ENCODE peak calls at places on chromosomes 6 and 20, in four cellular contexts. W is WERI-Rb-1; A is AG04450; E is CD4-positive, alpha-beta memory T cell. J is an unnamed sample.

GRCh38 chr6:43052842-43053544 is 658 bp downstream of the CUL7 start:
- DNase-seq in W (no peak), A (no peak), E (no peak), J (no peak)

GRCh38 chr20:63572788-63573738 is 976 bp downstream of the HELZ2 start:
- DNase-seq in W (no peak), A (no peak), E (no peak), J (no peak)

GRCh38 chr20:32244959-32245358 is 32.5 kb upstream of the KIF3B start:
- DNase-seq in W (no peak), A (no peak), E (no peak), J (no peak)

GRCh38 chr6:125274935-125275334 is 26.8 kb downstream of the HDDC2 start:
- DNase-seq in W (no peak), A (no peak), E (no peak), J (no peak)

GRCh38 chr20:51759769-51760510 is 8.2 kb downstream of the ATP9A start:
- DNase-seq in W (no peak), A (no peak), E (no peak), J (no peak)

GRCh38 chr6:147135211-147135672 is 69.0 kb upstream of the STXBP5 start:
- DNase-seq in W (no peak), A (peak; percentile 91), E (no peak), J (no peak)

GRCh38 chr6:143060806-143061596 is at the start of gene AIG1:
- DNase-seq in W (peak; percentile 75), A (peak; percentile 2), E (peak; percentile 75), J (peak; percentile 88)

GRCh38 chr20:53176133-53176532 is 204.0 kb downstream of the TSHZ2 start:
- DNase-seq in W (no peak), A (no peak), E (no peak), J (no peak)

GRCh38 chr6:70390067-70390466 is 23.2 kb upstream of the FAM135A start:
- DNase-seq in W (no peak), A (no peak), E (no peak), J (no peak)

GRCh38 chr20:45361794-45362193 is 1.2 kb upstream of the SYS1 start:
- DNase-seq in W (no peak), A (no peak), E (no peak), J (no peak)

GRCh38 chr6:144352310-144352709 is 67.2 kb downstream of the UTRN start:
- DNase-seq in W (no peak), A (no peak), E (no peak), J (no peak)

GRCh38 chr20:46204594-46205205 is 86.6 kb downstream of the CD40 start:
- DNase-seq in W (no peak), A (no peak), E (peak; percentile 38), J (no peak)

GRCh38 chr6:39137235-39137634 is 22.2 kb upstream of the SAYSD1 start:
- DNase-seq in W (no peak), A (peak; percentile 6), E (peak; percentile 7), J (peak; percentile 65)

GRCh38 chr6:1916334-1916985 is 306.7 kb downstream of the FOXC1 start:
- DNase-seq in W (no peak), A (peak; percentile 21), E (no peak), J (no peak)

GRCh38 chr20:45959956-45960630 is 11.9 kb downstream of the ZNF335 start:
- DNase-seq in W (no peak), A (no peak), E (no peak), J (no peak)

GRCh38 chr6:12555267-12555666 is 161.3 kb upstream of the PHACTR1 start:
- DNase-seq in W (no peak), A (no peak), E (no peak), J (no peak)

GRCh38 chr20:51484141-51484815 is 58.2 kb downstream of the NFATC2 start:
- DNase-seq in W (no peak), A (no peak), E (no peak), J (no peak)

GRCh38 chr20:54189630-54190029 is 15.8 kb upstream of the CYP24A1 start:
- DNase-seq in W (no peak), A (no peak), E (no peak), J (no peak)

GRCh38 chr6:149045404-149045803 is 272.1 kb upstream of the TAB2 start:
- DNase-seq in W (no peak), A (no peak), E (peak; percentile 23), J (no peak)

GRCh38 chr20:13936781-13937576 is 53.4 kb downstream of the SEL1L2 start:
- DNase-seq in W (no peak), A (no peak), E (no peak), J (no peak)

GRCh38 chr6:170262481-170263088 is 28.3 kb downstream of the DLL1 start:
- DNase-seq in W (no peak), A (no peak), E (no peak), J (no peak)

DNA sequence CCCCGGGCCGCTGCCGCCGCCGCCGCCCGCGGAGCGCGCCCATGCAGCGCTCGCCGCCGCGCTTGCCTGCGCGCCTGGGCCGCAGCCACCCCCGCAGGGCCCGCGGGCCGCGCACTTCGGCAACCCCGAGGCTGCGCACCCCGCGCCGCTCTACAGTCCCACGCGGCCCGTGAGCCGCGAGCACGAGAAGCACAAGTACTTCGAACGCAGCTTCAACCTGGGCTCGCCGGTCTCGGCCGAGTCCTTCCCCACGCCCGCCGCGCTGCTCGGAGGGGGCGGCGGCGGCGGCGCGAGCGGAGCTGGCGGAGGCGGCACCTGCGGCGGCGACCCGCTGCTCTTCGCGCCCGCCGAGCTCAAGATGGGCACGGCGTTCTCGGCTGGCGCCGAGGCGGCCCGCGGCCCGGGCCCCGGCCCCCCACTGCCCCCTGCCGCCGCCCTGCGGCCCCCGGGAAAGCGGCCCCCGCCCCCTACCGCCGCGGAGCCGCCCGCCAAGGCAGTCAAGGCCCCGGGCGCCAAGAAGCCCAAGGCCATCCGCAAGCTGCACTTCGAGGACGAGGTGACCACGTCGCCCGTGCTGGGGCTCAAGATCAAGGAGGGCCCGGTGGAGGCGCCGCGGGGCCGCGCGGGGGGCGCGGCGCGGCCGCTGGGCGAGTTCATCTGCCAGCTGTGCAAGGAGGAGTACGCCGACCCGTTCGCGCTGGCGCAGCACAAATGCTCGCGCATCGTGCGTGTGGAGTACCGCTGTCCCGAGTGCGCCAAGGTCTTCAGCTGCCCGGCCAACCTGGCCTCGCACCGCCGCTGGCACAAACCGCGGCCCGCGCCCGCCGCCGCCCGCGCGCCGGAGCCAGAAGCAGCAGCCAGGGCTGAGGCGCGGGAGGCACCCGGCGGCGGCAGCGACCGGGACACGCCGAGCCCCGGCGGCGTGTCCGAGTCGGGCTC is 779 bp downstream of the INSM1 start:
- DNase-seq in W (peak; percentile 38), A (no peak), E (no peak), J (no peak)
- H3K4me3 ChIP-seq in W (peak overlapping the region; percentile 90), A (no peak overlapping the region), E (no peak overlapping the region), J (peak overlapping the region; percentile 38)

DNA sequence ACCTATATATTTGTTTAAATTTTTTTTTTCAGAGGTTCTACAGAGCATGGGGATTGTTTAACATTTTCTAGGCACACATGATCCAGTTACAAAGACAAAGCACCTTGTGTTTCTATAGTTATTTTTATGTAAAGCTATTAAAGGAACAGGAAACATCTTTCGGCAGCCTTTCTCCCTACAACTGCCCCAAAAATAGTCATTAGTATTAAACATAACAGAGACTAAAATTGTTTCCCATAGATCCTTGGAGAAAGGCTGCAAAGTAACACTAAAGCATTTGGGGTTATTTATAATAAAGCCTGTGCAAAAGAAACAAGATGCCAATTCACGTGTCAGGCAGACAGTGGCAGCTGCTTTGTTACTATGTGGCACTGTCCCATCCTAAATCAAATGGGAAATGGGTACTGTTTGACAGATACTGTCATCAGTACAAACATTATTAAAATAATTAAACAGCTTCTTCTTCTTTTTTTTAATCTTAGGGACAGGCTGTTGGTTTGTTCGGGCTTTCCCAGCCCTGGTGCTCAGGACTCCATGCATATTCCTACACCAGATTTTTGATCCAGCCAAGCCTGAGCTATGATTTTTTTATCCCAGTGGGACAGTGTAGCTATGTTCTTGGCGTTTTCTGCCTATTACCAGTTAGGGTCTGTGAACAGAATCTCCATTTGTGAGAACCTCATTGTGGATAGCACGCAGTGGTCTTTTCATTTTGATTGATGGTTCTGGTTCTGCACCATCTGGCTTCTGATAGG is 460.5 kb upstream of the SOX4 start:
- DNase-seq in W (no peak), A (no peak), E (no peak), J (no peak)
- H3K27ac ChIP-seq in W (no peak overlapping the region), A (no peak overlapping the region), E (no peak overlapping the region), J (no peak overlapping the region)

GRCh38 chr20:22576273-22576672 is 8.1 kb downstream of the FOXA2 start:
- DNase-seq in W (no peak), A (no peak), E (no peak), J (no peak)

GRCh38 chr20:22576733-22577514 is 7.4 kb downstream of the FOXA2 start:
- DNase-seq in W (no peak), A (no peak), E (no peak), J (no peak)

GRCh38 chr20:22578221-22579118 is 5.9 kb downstream of the FOXA2 start:
- DNase-seq in W (no peak), A (no peak), E (no peak), J (no peak)

GRCh38 chr20:22579119-22579427 is 5.3 kb downstream of the FOXA2 start:
- DNase-seq in W (no peak), A (no peak), E (no peak), J (no peak)

DNA sequence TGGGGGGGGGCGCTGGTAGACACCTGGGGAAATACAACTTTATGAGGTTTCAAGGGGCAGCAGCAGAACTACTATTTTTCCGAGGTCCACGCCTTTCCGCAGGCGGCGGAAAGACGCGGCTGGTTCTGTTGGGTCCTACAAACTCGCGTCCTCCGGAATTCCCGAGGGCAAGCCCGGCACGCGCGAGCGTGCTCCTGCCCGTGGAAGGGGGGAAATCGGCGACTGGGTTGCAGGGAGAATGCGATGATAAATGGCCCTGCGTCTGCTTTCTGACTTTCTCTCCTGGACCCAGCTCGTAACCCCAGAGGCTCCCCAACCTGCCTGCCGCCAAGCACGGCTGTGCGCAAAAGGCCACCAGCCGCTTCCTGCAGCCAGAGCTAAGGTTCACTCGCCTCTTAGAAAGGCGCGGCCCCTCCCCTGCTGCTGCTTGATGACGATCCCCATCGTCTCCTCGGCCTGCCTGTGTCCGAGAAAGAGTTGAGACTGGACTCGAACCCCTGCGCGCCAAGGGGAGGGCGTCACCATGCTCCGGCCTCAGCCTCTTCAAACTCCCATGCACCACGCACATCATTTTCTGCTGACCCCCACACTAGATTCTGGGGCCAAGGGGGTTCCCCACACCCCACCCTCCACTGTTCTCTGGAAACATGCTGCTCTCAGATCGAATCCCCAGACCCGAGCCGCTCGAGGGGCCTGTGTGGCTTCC is 6.7 kb downstream of the FOXA2 start:
- DNase-seq in W (no peak), A (no peak), E (no peak), J (no peak)
- H3K4me3 ChIP-seq in W (no peak overlapping the region), A (no peak overlapping the region), E (no peak overlapping the region), J (no peak overlapping the region)

GRCh38 chr6:134921276-134921979 is 28.5 kb downstream of the ALDH8A1 start:
- DNase-seq in W (no peak), A (no peak), E (no peak), J (no peak)

GRCh38 chr6:134930463-134930862 is 19.4 kb downstream of the ALDH8A1 start:
- DNase-seq in W (no peak), A (no peak), E (no peak), J (no peak)

GRCh38 chr6:134928151-134928917 is 21.6 kb downstream of the ALDH8A1 start:
- DNase-seq in W (no peak), A (no peak), E (no peak), J (no peak)

GRCh38 chr6:134921980-134922313 is 28.0 kb downstream of the ALDH8A1 start:
- DNase-seq in W (peak; percentile 90), A (no peak), E (no peak), J (no peak)

GRCh38 chr6:134925800-134926199 is 24.1 kb downstream of the ALDH8A1 start:
- DNase-seq in W (no peak), A (peak; percentile 7), E (no peak), J (no peak)
- H3K27ac ChIP-seq in W (no peak overlapping the region), A (no peak overlapping the region), E (no peak overlapping the region), J (no peak overlapping the region)

GRCh38 chr6:139109558-139109957 is 25.3 kb upstream of the HECA start:
- DNase-seq in W (peak; percentile 62), A (no peak), E (peak; percentile 24), J (peak; percentile 56)
- H3K4me3 ChIP-seq in W (no peak overlapping the region), A (no peak overlapping the region), E (no peak overlapping the region), J (no peak overlapping the region)

J was measured in Peyer's patch.